ENCODE peak calls at places on chromosomes 3 and 15, in seven cellular contexts. One of them, this sample, is unnamed.

GRCh38 chr3:141071681-141072260 is 20.6 kb downstream of the SPSB4 start:
- DNase-seq in BE2C: peak
- DNase-seq in stimulated activated naive CD8-positive, alpha-beta T cell treated with anti-CD3 and anti-CD28 coated beads, Interleukin-15, amount 100 ng/mL, for 72 hours: no peak
- DNase-seq in stimulated activated CD4-positive, alpha-beta T cell treated with anti-CD3 and anti-CD28 coated beads, Interleukin-15, amount 100 ng/mL, for 24 hours: no peak
- DNase-seq in activated CD4-positive, alpha-beta T cell treated with anti-CD3 and anti-CD28 coated beads, Interleukin-2, amount 50 U/mL, for 24 hours: no peak
- DNase-seq in amniotic stem cell: no peak
- DNase-seq in thoracic aorta: no peak
- DNase-seq in this sample: no peak

GRCh38 chr15:71715914-71716313 is 94.4 kb upstream of the NR2E3 start:
- DNase-seq in BE2C: no peak
- DNase-seq in stimulated activated naive CD8-positive, alpha-beta T cell treated with anti-CD3 and anti-CD28 coated beads, Interleukin-15, amount 100 ng/mL, for 72 hours: no peak
- DNase-seq in stimulated activated CD4-positive, alpha-beta T cell treated with anti-CD3 and anti-CD28 coated beads, Interleukin-15, amount 100 ng/mL, for 24 hours: no peak
- DNase-seq in activated CD4-positive, alpha-beta T cell treated with anti-CD3 and anti-CD28 coated beads, Interleukin-2, amount 50 U/mL, for 24 hours: no peak
- DNase-seq in amniotic stem cell: no peak
- DNase-seq in thoracic aorta: no peak
- DNase-seq in this sample: no peak

GRCh38 chr15:39783244-39783820 is 691 bp upstream of the FSIP1 start:
- DNase-seq in BE2C: no peak
- DNase-seq in stimulated activated naive CD8-positive, alpha-beta T cell treated with anti-CD3 and anti-CD28 coated beads, Interleukin-15, amount 100 ng/mL, for 72 hours: no peak
- DNase-seq in stimulated activated CD4-positive, alpha-beta T cell treated with anti-CD3 and anti-CD28 coated beads, Interleukin-15, amount 100 ng/mL, for 24 hours: no peak
- DNase-seq in activated CD4-positive, alpha-beta T cell treated with anti-CD3 and anti-CD28 coated beads, Interleukin-2, amount 50 U/mL, for 24 hours: no peak
- DNase-seq in amniotic stem cell: no peak
- DNase-seq in thoracic aorta: no peak
- DNase-seq in this sample: no peak

GRCh38 chr15:64842099-64842940 is 605 bp downstream of the PLEKHO2 start:
- DNase-seq in BE2C: no peak
- DNase-seq in stimulated activated naive CD8-positive, alpha-beta T cell treated with anti-CD3 and anti-CD28 coated beads, Interleukin-15, amount 100 ng/mL, for 72 hours: no peak
- DNase-seq in stimulated activated CD4-positive, alpha-beta T cell treated with anti-CD3 and anti-CD28 coated beads, Interleukin-15, amount 100 ng/mL, for 24 hours: peak
- DNase-seq in activated CD4-positive, alpha-beta T cell treated with anti-CD3 and anti-CD28 coated beads, Interleukin-2, amount 50 U/mL, for 24 hours: no peak
- DNase-seq in amniotic stem cell: no peak
- DNase-seq in thoracic aorta: no peak
- DNase-seq in this sample: no peak

GRCh38 chr3:177468331-177468730 is 271.0 kb upstream of the TBL1XR1 start:
- DNase-seq in BE2C: no peak
- DNase-seq in stimulated activated naive CD8-positive, alpha-beta T cell treated with anti-CD3 and anti-CD28 coated beads, Interleukin-15, amount 100 ng/mL, for 72 hours: no peak
- DNase-seq in stimulated activated CD4-positive, alpha-beta T cell treated with anti-CD3 and anti-CD28 coated beads, Interleukin-15, amount 100 ng/mL, for 24 hours: no peak
- DNase-seq in activated CD4-positive, alpha-beta T cell treated with anti-CD3 and anti-CD28 coated beads, Interleukin-2, amount 50 U/mL, for 24 hours: no peak
- DNase-seq in amniotic stem cell: peak
- DNase-seq in thoracic aorta: no peak
- DNase-seq in this sample: no peak

GRCh38 chr3:30286007-30286669 is 320.3 kb upstream of the TGFBR2 start:
- DNase-seq in BE2C: peak
- DNase-seq in stimulated activated naive CD8-positive, alpha-beta T cell treated with anti-CD3 and anti-CD28 coated beads, Interleukin-15, amount 100 ng/mL, for 72 hours: no peak
- DNase-seq in stimulated activated CD4-positive, alpha-beta T cell treated with anti-CD3 and anti-CD28 coated beads, Interleukin-15, amount 100 ng/mL, for 24 hours: peak
- DNase-seq in activated CD4-positive, alpha-beta T cell treated with anti-CD3 and anti-CD28 coated beads, Interleukin-2, amount 50 U/mL, for 24 hours: no peak
- DNase-seq in amniotic stem cell: peak
- DNase-seq in thoracic aorta: peak
- DNase-seq in this sample: peak

GRCh38 chr15:90988249-90988648 is 6.1 kb downstream of the PRC1 start:
- DNase-seq in BE2C: no peak
- DNase-seq in stimulated activated naive CD8-positive, alpha-beta T cell treated with anti-CD3 and anti-CD28 coated beads, Interleukin-15, amount 100 ng/mL, for 72 hours: no peak
- DNase-seq in stimulated activated CD4-positive, alpha-beta T cell treated with anti-CD3 and anti-CD28 coated beads, Interleukin-15, amount 100 ng/mL, for 24 hours: no peak
- DNase-seq in activated CD4-positive, alpha-beta T cell treated with anti-CD3 and anti-CD28 coated beads, Interleukin-2, amount 50 U/mL, for 24 hours: no peak
- DNase-seq in amniotic stem cell: no peak
- DNase-seq in thoracic aorta: no peak
- DNase-seq in this sample: no peak

GRCh38 chr3:193040836-193041672 is 123.4 kb upstream of the MB21D2 start:
- DNase-seq in BE2C: no peak
- DNase-seq in stimulated activated naive CD8-positive, alpha-beta T cell treated with anti-CD3 and anti-CD28 coated beads, Interleukin-15, amount 100 ng/mL, for 72 hours: peak
- DNase-seq in stimulated activated CD4-positive, alpha-beta T cell treated with anti-CD3 and anti-CD28 coated beads, Interleukin-15, amount 100 ng/mL, for 24 hours: peak
- DNase-seq in activated CD4-positive, alpha-beta T cell treated with anti-CD3 and anti-CD28 coated beads, Interleukin-2, amount 50 U/mL, for 24 hours: no peak
- DNase-seq in amniotic stem cell: peak
- DNase-seq in thoracic aorta: no peak
- DNase-seq in this sample: peak

GRCh38 chr3:41198526-41198925 is 779 bp upstream of the CTNNB1 start:
- DNase-seq in BE2C: peak
- DNase-seq in stimulated activated naive CD8-positive, alpha-beta T cell treated with anti-CD3 and anti-CD28 coated beads, Interleukin-15, amount 100 ng/mL, for 72 hours: no peak
- DNase-seq in stimulated activated CD4-positive, alpha-beta T cell treated with anti-CD3 and anti-CD28 coated beads, Interleukin-15, amount 100 ng/mL, for 24 hours: peak
- DNase-seq in activated CD4-positive, alpha-beta T cell treated with anti-CD3 and anti-CD28 coated beads, Interleukin-2, amount 50 U/mL, for 24 hours: no peak
- DNase-seq in amniotic stem cell: no peak
- DNase-seq in thoracic aorta: no peak
- DNase-seq in this sample: no peak

GRCh38 chr3:36871379-36872126 is 73.3 kb downstream of the TRANK1 start:
- DNase-seq in BE2C: no peak
- DNase-seq in stimulated activated naive CD8-positive, alpha-beta T cell treated with anti-CD3 and anti-CD28 coated beads, Interleukin-15, amount 100 ng/mL, for 72 hours: no peak
- DNase-seq in stimulated activated CD4-positive, alpha-beta T cell treated with anti-CD3 and anti-CD28 coated beads, Interleukin-15, amount 100 ng/mL, for 24 hours: no peak
- DNase-seq in activated CD4-positive, alpha-beta T cell treated with anti-CD3 and anti-CD28 coated beads, Interleukin-2, amount 50 U/mL, for 24 hours: no peak
- DNase-seq in amniotic stem cell: no peak
- DNase-seq in thoracic aorta: no peak
- DNase-seq in this sample: no peak

GRCh38 chr3:10744098-10744465 is 71.9 kb upstream of the SLC6A11 start:
- DNase-seq in BE2C: peak
- DNase-seq in stimulated activated naive CD8-positive, alpha-beta T cell treated with anti-CD3 and anti-CD28 coated beads, Interleukin-15, amount 100 ng/mL, for 72 hours: no peak
- DNase-seq in stimulated activated CD4-positive, alpha-beta T cell treated with anti-CD3 and anti-CD28 coated beads, Interleukin-15, amount 100 ng/mL, for 24 hours: peak
- DNase-seq in activated CD4-positive, alpha-beta T cell treated with anti-CD3 and anti-CD28 coated beads, Interleukin-2, amount 50 U/mL, for 24 hours: no peak
- DNase-seq in amniotic stem cell: no peak
- DNase-seq in thoracic aorta: no peak
- DNase-seq in this sample: no peak

GRCh38 chr15:66593219-66593780 is 27.5 kb upstream of the LCTL start:
- DNase-seq in BE2C: no peak
- DNase-seq in stimulated activated naive CD8-positive, alpha-beta T cell treated with anti-CD3 and anti-CD28 coated beads, Interleukin-15, amount 100 ng/mL, for 72 hours: no peak
- DNase-seq in stimulated activated CD4-positive, alpha-beta T cell treated with anti-CD3 and anti-CD28 coated beads, Interleukin-15, amount 100 ng/mL, for 24 hours: no peak
- DNase-seq in activated CD4-positive, alpha-beta T cell treated with anti-CD3 and anti-CD28 coated beads, Interleukin-2, amount 50 U/mL, for 24 hours: no peak
- DNase-seq in amniotic stem cell: no peak
- DNase-seq in thoracic aorta: no peak
- DNase-seq in this sample: no peak

GRCh38 chr15:43168192-43169107 is 16.8 kb upstream of the CCNDBP1 start:
- DNase-seq in BE2C: no peak
- DNase-seq in stimulated activated naive CD8-positive, alpha-beta T cell treated with anti-CD3 and anti-CD28 coated beads, Interleukin-15, amount 100 ng/mL, for 72 hours: no peak
- DNase-seq in stimulated activated CD4-positive, alpha-beta T cell treated with anti-CD3 and anti-CD28 coated beads, Interleukin-15, amount 100 ng/mL, for 24 hours: no peak
- DNase-seq in activated CD4-positive, alpha-beta T cell treated with anti-CD3 and anti-CD28 coated beads, Interleukin-2, amount 50 U/mL, for 24 hours: no peak
- DNase-seq in amniotic stem cell: no peak
- DNase-seq in thoracic aorta: no peak
- DNase-seq in this sample: no peak

GRCh38 chr3:73136941-73137340 is 75.5 kb downstream of the EBLN2 start:
- DNase-seq in BE2C: no peak
- DNase-seq in stimulated activated naive CD8-positive, alpha-beta T cell treated with anti-CD3 and anti-CD28 coated beads, Interleukin-15, amount 100 ng/mL, for 72 hours: no peak
- DNase-seq in stimulated activated CD4-positive, alpha-beta T cell treated with anti-CD3 and anti-CD28 coated beads, Interleukin-15, amount 100 ng/mL, for 24 hours: no peak
- DNase-seq in activated CD4-positive, alpha-beta T cell treated with anti-CD3 and anti-CD28 coated beads, Interleukin-2, amount 50 U/mL, for 24 hours: no peak
- DNase-seq in amniotic stem cell: no peak
- DNase-seq in thoracic aorta: no peak
- DNase-seq in this sample: no peak

GRCh38 chr3:12490547-12490946 is 6.3 kb downstream of the TSEN2 start:
- DNase-seq in BE2C: no peak
- DNase-seq in stimulated activated naive CD8-positive, alpha-beta T cell treated with anti-CD3 and anti-CD28 coated beads, Interleukin-15, amount 100 ng/mL, for 72 hours: no peak
- DNase-seq in stimulated activated CD4-positive, alpha-beta T cell treated with anti-CD3 and anti-CD28 coated beads, Interleukin-15, amount 100 ng/mL, for 24 hours: no peak
- DNase-seq in activated CD4-positive, alpha-beta T cell treated with anti-CD3 and anti-CD28 coated beads, Interleukin-2, amount 50 U/mL, for 24 hours: no peak
- DNase-seq in amniotic stem cell: no peak
- DNase-seq in thoracic aorta: no peak
- DNase-seq in this sample: no peak

GRCh38 chr3:58163234-58163633 is 47.5 kb downstream of the DNASE1L3 start:
- DNase-seq in BE2C: no peak
- DNase-seq in stimulated activated naive CD8-positive, alpha-beta T cell treated with anti-CD3 and anti-CD28 coated beads, Interleukin-15, amount 100 ng/mL, for 72 hours: no peak
- DNase-seq in stimulated activated CD4-positive, alpha-beta T cell treated with anti-CD3 and anti-CD28 coated beads, Interleukin-15, amount 100 ng/mL, for 24 hours: no peak
- DNase-seq in activated CD4-positive, alpha-beta T cell treated with anti-CD3 and anti-CD28 coated beads, Interleukin-2, amount 50 U/mL, for 24 hours: no peak
- DNase-seq in amniotic stem cell: no peak
- DNase-seq in thoracic aorta: no peak
- DNase-seq in this sample: no peak

GRCh38 chr15:40192942-40193341 is 32.1 kb downstream of the BUB1B start:
- DNase-seq in BE2C: no peak
- DNase-seq in stimulated activated naive CD8-positive, alpha-beta T cell treated with anti-CD3 and anti-CD28 coated beads, Interleukin-15, amount 100 ng/mL, for 72 hours: no peak
- DNase-seq in stimulated activated CD4-positive, alpha-beta T cell treated with anti-CD3 and anti-CD28 coated beads, Interleukin-15, amount 100 ng/mL, for 24 hours: no peak
- DNase-seq in activated CD4-positive, alpha-beta T cell treated with anti-CD3 and anti-CD28 coated beads, Interleukin-2, amount 50 U/mL, for 24 hours: no peak
- DNase-seq in amniotic stem cell: no peak
- DNase-seq in thoracic aorta: no peak
- DNase-seq in this sample: no peak

GRCh38 chr3:15630646-15631350 is 29.3 kb downstream of the BTD start:
- DNase-seq in BE2C: no peak
- DNase-seq in stimulated activated naive CD8-positive, alpha-beta T cell treated with anti-CD3 and anti-CD28 coated beads, Interleukin-15, amount 100 ng/mL, for 72 hours: no peak
- DNase-seq in stimulated activated CD4-positive, alpha-beta T cell treated with anti-CD3 and anti-CD28 coated beads, Interleukin-15, amount 100 ng/mL, for 24 hours: peak
- DNase-seq in activated CD4-positive, alpha-beta T cell treated with anti-CD3 and anti-CD28 coated beads, Interleukin-2, amount 50 U/mL, for 24 hours: no peak
- DNase-seq in amniotic stem cell: peak
- DNase-seq in thoracic aorta: no peak
- DNase-seq in this sample: no peak

GRCh38 chr3:46895761-46896160 is 18.2 kb downstream of the PTH1R start:
- DNase-seq in BE2C: no peak
- DNase-seq in stimulated activated naive CD8-positive, alpha-beta T cell treated with anti-CD3 and anti-CD28 coated beads, Interleukin-15, amount 100 ng/mL, for 72 hours: no peak
- DNase-seq in stimulated activated CD4-positive, alpha-beta T cell treated with anti-CD3 and anti-CD28 coated beads, Interleukin-15, amount 100 ng/mL, for 24 hours: no peak
- DNase-seq in activated CD4-positive, alpha-beta T cell treated with anti-CD3 and anti-CD28 coated beads, Interleukin-2, amount 50 U/mL, for 24 hours: no peak
- DNase-seq in amniotic stem cell: no peak
- DNase-seq in thoracic aorta: no peak
- DNase-seq in this sample: no peak

GRCh38 chr3:58898513-58898912 is 151.3 kb downstream of the CFAP20DC start:
- DNase-seq in BE2C: no peak
- DNase-seq in stimulated activated naive CD8-positive, alpha-beta T cell treated with anti-CD3 and anti-CD28 coated beads, Interleukin-15, amount 100 ng/mL, for 72 hours: no peak
- DNase-seq in stimulated activated CD4-positive, alpha-beta T cell treated with anti-CD3 and anti-CD28 coated beads, Interleukin-15, amount 100 ng/mL, for 24 hours: no peak
- DNase-seq in activated CD4-positive, alpha-beta T cell treated with anti-CD3 and anti-CD28 coated beads, Interleukin-2, amount 50 U/mL, for 24 hours: no peak
- DNase-seq in amniotic stem cell: no peak
- DNase-seq in thoracic aorta: no peak
- DNase-seq in this sample: no peak

GRCh38 chr15:74314897-74315438 is 52.5 kb downstream of the CYP11A1 start:
- DNase-seq in BE2C: no peak
- DNase-seq in stimulated activated naive CD8-positive, alpha-beta T cell treated with anti-CD3 and anti-CD28 coated beads, Interleukin-15, amount 100 ng/mL, for 72 hours: peak
- DNase-seq in stimulated activated CD4-positive, alpha-beta T cell treated with anti-CD3 and anti-CD28 coated beads, Interleukin-15, amount 100 ng/mL, for 24 hours: peak
- DNase-seq in activated CD4-positive, alpha-beta T cell treated with anti-CD3 and anti-CD28 coated beads, Interleukin-2, amount 50 U/mL, for 24 hours: no peak
- DNase-seq in amniotic stem cell: no peak
- DNase-seq in thoracic aorta: no peak
- DNase-seq in this sample: no peak

GRCh38 chr3:191065183-191065805 is 133.7 kb upstream of the OSTN start:
- DNase-seq in BE2C: no peak
- DNase-seq in stimulated activated naive CD8-positive, alpha-beta T cell treated with anti-CD3 and anti-CD28 coated beads, Interleukin-15, amount 100 ng/mL, for 72 hours: no peak
- DNase-seq in stimulated activated CD4-positive, alpha-beta T cell treated with anti-CD3 and anti-CD28 coated beads, Interleukin-15, amount 100 ng/mL, for 24 hours: no peak
- DNase-seq in activated CD4-positive, alpha-beta T cell treated with anti-CD3 and anti-CD28 coated beads, Interleukin-2, amount 50 U/mL, for 24 hours: no peak
- DNase-seq in amniotic stem cell: peak
- DNase-seq in thoracic aorta: no peak
- DNase-seq in this sample: no peak

GRCh38 chr15:51752918-51753317 is 1.5 kb downstream of the TMOD2 start:
- DNase-seq in BE2C: no peak
- DNase-seq in stimulated activated naive CD8-positive, alpha-beta T cell treated with anti-CD3 and anti-CD28 coated beads, Interleukin-15, amount 100 ng/mL, for 72 hours: no peak
- DNase-seq in stimulated activated CD4-positive, alpha-beta T cell treated with anti-CD3 and anti-CD28 coated beads, Interleukin-15, amount 100 ng/mL, for 24 hours: no peak
- DNase-seq in activated CD4-positive, alpha-beta T cell treated with anti-CD3 and anti-CD28 coated beads, Interleukin-2, amount 50 U/mL, for 24 hours: no peak
- DNase-seq in amniotic stem cell: no peak
- DNase-seq in thoracic aorta: no peak
- DNase-seq in this sample: no peak

GRCh38 chr15:100764778-100765457 is 114.7 kb upstream of the ALDH1A3 start:
- DNase-seq in BE2C: no peak
- DNase-seq in stimulated activated naive CD8-positive, alpha-beta T cell treated with anti-CD3 and anti-CD28 coated beads, Interleukin-15, amount 100 ng/mL, for 72 hours: no peak
- DNase-seq in stimulated activated CD4-positive, alpha-beta T cell treated with anti-CD3 and anti-CD28 coated beads, Interleukin-15, amount 100 ng/mL, for 24 hours: no peak
- DNase-seq in activated CD4-positive, alpha-beta T cell treated with anti-CD3 and anti-CD28 coated beads, Interleukin-2, amount 50 U/mL, for 24 hours: no peak
- DNase-seq in amniotic stem cell: no peak
- DNase-seq in thoracic aorta: no peak
- DNase-seq in this sample: no peak

GRCh38 chr3:43191116-43191515 is 85.2 kb upstream of the POMGNT2 start:
- DNase-seq in BE2C: no peak
- DNase-seq in stimulated activated naive CD8-positive, alpha-beta T cell treated with anti-CD3 and anti-CD28 coated beads, Interleukin-15, amount 100 ng/mL, for 72 hours: no peak
- DNase-seq in stimulated activated CD4-positive, alpha-beta T cell treated with anti-CD3 and anti-CD28 coated beads, Interleukin-15, amount 100 ng/mL, for 24 hours: no peak
- DNase-seq in activated CD4-positive, alpha-beta T cell treated with anti-CD3 and anti-CD28 coated beads, Interleukin-2, amount 50 U/mL, for 24 hours: no peak
- DNase-seq in amniotic stem cell: no peak
- DNase-seq in thoracic aorta: no peak
- DNase-seq in this sample: no peak

GRCh38 chr15:26771917-26772587 is 814 bp downstream of the GABRB3 start:
- DNase-seq in BE2C: peak
- DNase-seq in stimulated activated naive CD8-positive, alpha-beta T cell treated with anti-CD3 and anti-CD28 coated beads, Interleukin-15, amount 100 ng/mL, for 72 hours: no peak
- DNase-seq in stimulated activated CD4-positive, alpha-beta T cell treated with anti-CD3 and anti-CD28 coated beads, Interleukin-15, amount 100 ng/mL, for 24 hours: no peak
- DNase-seq in activated CD4-positive, alpha-beta T cell treated with anti-CD3 and anti-CD28 coated beads, Interleukin-2, amount 50 U/mL, for 24 hours: no peak
- DNase-seq in amniotic stem cell: no peak
- DNase-seq in thoracic aorta: no peak
- DNase-seq in this sample: no peak

GRCh38 chr3:114499986-114500385 is 206.2 kb downstream of the TIGIT start:
- DNase-seq in BE2C: no peak
- DNase-seq in stimulated activated naive CD8-positive, alpha-beta T cell treated with anti-CD3 and anti-CD28 coated beads, Interleukin-15, amount 100 ng/mL, for 72 hours: no peak
- DNase-seq in stimulated activated CD4-positive, alpha-beta T cell treated with anti-CD3 and anti-CD28 coated beads, Interleukin-15, amount 100 ng/mL, for 24 hours: no peak
- DNase-seq in activated CD4-positive, alpha-beta T cell treated with anti-CD3 and anti-CD28 coated beads, Interleukin-2, amount 50 U/mL, for 24 hours: no peak
- DNase-seq in amniotic stem cell: no peak
- DNase-seq in thoracic aorta: no peak
- DNase-seq in this sample: no peak

GRCh38 chr3:106345353-106346027 is 476.7 kb upstream of the CBLB start:
- DNase-seq in BE2C: no peak
- DNase-seq in stimulated activated naive CD8-positive, alpha-beta T cell treated with anti-CD3 and anti-CD28 coated beads, Interleukin-15, amount 100 ng/mL, for 72 hours: no peak
- DNase-seq in stimulated activated CD4-positive, alpha-beta T cell treated with anti-CD3 and anti-CD28 coated beads, Interleukin-15, amount 100 ng/mL, for 24 hours: no peak
- DNase-seq in activated CD4-positive, alpha-beta T cell treated with anti-CD3 and anti-CD28 coated beads, Interleukin-2, amount 50 U/mL, for 24 hours: no peak
- DNase-seq in amniotic stem cell: peak
- DNase-seq in thoracic aorta: no peak
- DNase-seq in this sample: no peak

GRCh38 chr3:195526492-195526891 is 16.6 kb downstream of the PPP1R2 start:
- DNase-seq in BE2C: no peak
- DNase-seq in stimulated activated naive CD8-positive, alpha-beta T cell treated with anti-CD3 and anti-CD28 coated beads, Interleukin-15, amount 100 ng/mL, for 72 hours: no peak
- DNase-seq in stimulated activated CD4-positive, alpha-beta T cell treated with anti-CD3 and anti-CD28 coated beads, Interleukin-15, amount 100 ng/mL, for 24 hours: no peak
- DNase-seq in activated CD4-positive, alpha-beta T cell treated with anti-CD3 and anti-CD28 coated beads, Interleukin-2, amount 50 U/mL, for 24 hours: no peak
- DNase-seq in amniotic stem cell: no peak
- DNase-seq in thoracic aorta: no peak
- DNase-seq in this sample: no peak

GRCh38 chr3:192687488-192688152 is 39.7 kb downstream of the FGF12 start:
- DNase-seq in BE2C: no peak
- DNase-seq in stimulated activated naive CD8-positive, alpha-beta T cell treated with anti-CD3 and anti-CD28 coated beads, Interleukin-15, amount 100 ng/mL, for 72 hours: no peak
- DNase-seq in stimulated activated CD4-positive, alpha-beta T cell treated with anti-CD3 and anti-CD28 coated beads, Interleukin-15, amount 100 ng/mL, for 24 hours: no peak
- DNase-seq in activated CD4-positive, alpha-beta T cell treated with anti-CD3 and anti-CD28 coated beads, Interleukin-2, amount 50 U/mL, for 24 hours: no peak
- DNase-seq in amniotic stem cell: no peak
- DNase-seq in thoracic aorta: no peak
- DNase-seq in this sample: no peak

GRCh38 chr3:169090559-169090958 is 573.0 kb downstream of the MECOM start:
- DNase-seq in BE2C: no peak
- DNase-seq in stimulated activated naive CD8-positive, alpha-beta T cell treated with anti-CD3 and anti-CD28 coated beads, Interleukin-15, amount 100 ng/mL, for 72 hours: no peak
- DNase-seq in stimulated activated CD4-positive, alpha-beta T cell treated with anti-CD3 and anti-CD28 coated beads, Interleukin-15, amount 100 ng/mL, for 24 hours: no peak
- DNase-seq in activated CD4-positive, alpha-beta T cell treated with anti-CD3 and anti-CD28 coated beads, Interleukin-2, amount 50 U/mL, for 24 hours: no peak
- DNase-seq in amniotic stem cell: no peak
- DNase-seq in thoracic aorta: no peak
- DNase-seq in this sample: no peak

GRCh38 chr15:65194826-65195541 is 9.8 kb upstream of the CLPX start:
- DNase-seq in BE2C: no peak
- DNase-seq in stimulated activated naive CD8-positive, alpha-beta T cell treated with anti-CD3 and anti-CD28 coated beads, Interleukin-15, amount 100 ng/mL, for 72 hours: no peak
- DNase-seq in stimulated activated CD4-positive, alpha-beta T cell treated with anti-CD3 and anti-CD28 coated beads, Interleukin-15, amount 100 ng/mL, for 24 hours: no peak
- DNase-seq in activated CD4-positive, alpha-beta T cell treated with anti-CD3 and anti-CD28 coated beads, Interleukin-2, amount 50 U/mL, for 24 hours: no peak
- DNase-seq in amniotic stem cell: no peak
- DNase-seq in thoracic aorta: no peak
- DNase-seq in this sample: no peak

GRCh38 chr15:46304320-46304719 is 669.5 kb downstream of the SQOR start:
- DNase-seq in BE2C: peak
- DNase-seq in stimulated activated naive CD8-positive, alpha-beta T cell treated with anti-CD3 and anti-CD28 coated beads, Interleukin-15, amount 100 ng/mL, for 72 hours: no peak
- DNase-seq in stimulated activated CD4-positive, alpha-beta T cell treated with anti-CD3 and anti-CD28 coated beads, Interleukin-15, amount 100 ng/mL, for 24 hours: peak
- DNase-seq in activated CD4-positive, alpha-beta T cell treated with anti-CD3 and anti-CD28 coated beads, Interleukin-2, amount 50 U/mL, for 24 hours: no peak
- DNase-seq in amniotic stem cell: no peak
- DNase-seq in thoracic aorta: no peak
- DNase-seq in this sample: no peak

GRCh38 chr15:39432007-39432406 is 148.9 kb upstream of the THBS1 start:
- DNase-seq in BE2C: no peak
- DNase-seq in stimulated activated naive CD8-positive, alpha-beta T cell treated with anti-CD3 and anti-CD28 coated beads, Interleukin-15, amount 100 ng/mL, for 72 hours: no peak
- DNase-seq in stimulated activated CD4-positive, alpha-beta T cell treated with anti-CD3 and anti-CD28 coated beads, Interleukin-15, amount 100 ng/mL, for 24 hours: no peak
- DNase-seq in activated CD4-positive, alpha-beta T cell treated with anti-CD3 and anti-CD28 coated beads, Interleukin-2, amount 50 U/mL, for 24 hours: no peak
- DNase-seq in amniotic stem cell: no peak
- DNase-seq in thoracic aorta: no peak
- DNase-seq in this sample: no peak

GRCh38 chr3:23702198-23702597 is 103.6 kb upstream of the UBE2E1 start:
- DNase-seq in BE2C: no peak
- DNase-seq in stimulated activated naive CD8-positive, alpha-beta T cell treated with anti-CD3 and anti-CD28 coated beads, Interleukin-15, amount 100 ng/mL, for 72 hours: no peak
- DNase-seq in stimulated activated CD4-positive, alpha-beta T cell treated with anti-CD3 and anti-CD28 coated beads, Interleukin-15, amount 100 ng/mL, for 24 hours: no peak
- DNase-seq in activated CD4-positive, alpha-beta T cell treated with anti-CD3 and anti-CD28 coated beads, Interleukin-2, amount 50 U/mL, for 24 hours: no peak
- DNase-seq in amniotic stem cell: no peak
- DNase-seq in thoracic aorta: no peak
- DNase-seq in this sample: no peak

GRCh38 chr15:31235298-31236183 is 91.1 kb upstream of the KLF13 start:
- DNase-seq in BE2C: peak
- DNase-seq in stimulated activated naive CD8-positive, alpha-beta T cell treated with anti-CD3 and anti-CD28 coated beads, Interleukin-15, amount 100 ng/mL, for 72 hours: no peak
- DNase-seq in stimulated activated CD4-positive, alpha-beta T cell treated with anti-CD3 and anti-CD28 coated beads, Interleukin-15, amount 100 ng/mL, for 24 hours: no peak
- DNase-seq in activated CD4-positive, alpha-beta T cell treated with anti-CD3 and anti-CD28 coated beads, Interleukin-2, amount 50 U/mL, for 24 hours: no peak
- DNase-seq in amniotic stem cell: no peak
- DNase-seq in thoracic aorta: no peak
- DNase-seq in this sample: peak

GRCh38 chr3:107283948-107284347 is 93.3 kb upstream of the CCDC54 start:
- DNase-seq in BE2C: no peak
- DNase-seq in stimulated activated naive CD8-positive, alpha-beta T cell treated with anti-CD3 and anti-CD28 coated beads, Interleukin-15, amount 100 ng/mL, for 72 hours: no peak
- DNase-seq in stimulated activated CD4-positive, alpha-beta T cell treated with anti-CD3 and anti-CD28 coated beads, Interleukin-15, amount 100 ng/mL, for 24 hours: no peak
- DNase-seq in activated CD4-positive, alpha-beta T cell treated with anti-CD3 and anti-CD28 coated beads, Interleukin-2, amount 50 U/mL, for 24 hours: no peak
- DNase-seq in amniotic stem cell: no peak
- DNase-seq in thoracic aorta: no peak
- DNase-seq in this sample: no peak

GRCh38 chr3:193962986-193963683 is 172.8 kb upstream of the HES1 start:
- DNase-seq in BE2C: no peak
- DNase-seq in stimulated activated naive CD8-positive, alpha-beta T cell treated with anti-CD3 and anti-CD28 coated beads, Interleukin-15, amount 100 ng/mL, for 72 hours: no peak
- DNase-seq in stimulated activated CD4-positive, alpha-beta T cell treated with anti-CD3 and anti-CD28 coated beads, Interleukin-15, amount 100 ng/mL, for 24 hours: peak
- DNase-seq in activated CD4-positive, alpha-beta T cell treated with anti-CD3 and anti-CD28 coated beads, Interleukin-2, amount 50 U/mL, for 24 hours: no peak
- DNase-seq in amniotic stem cell: no peak
- DNase-seq in thoracic aorta: no peak
- DNase-seq in this sample: no peak

This sample was measured in DMS153.